ENCODE peak calls at places on chromosomes 16 and 17, in four cellular contexts. C is A549, P is uterus, S is brain microvascular endothelial cell. L is an unnamed sample.

GRCh38 chr17:975321-975982 is 4.1 kb downstream of the NXN start:
- DNase-seq in C (no peak), P (no peak), S (no peak), L (no peak)

GRCh38 chr17:13030459-13031305 is 12.9 kb upstream of the ELAC2 start:
- DNase-seq in C (peak), P (peak), S (peak), L (peak)

GRCh38 chr17:50420419-50421112 is 5.5 kb upstream of the ACSF2 start:
- DNase-seq in C (no peak), P (no peak), S (no peak), L (peak)

GRCh38 chr16:88289001-88289400 is 93.8 kb upstream of the ZNF469 start:
- DNase-seq in C (no peak), P (no peak), S (no peak), L (no peak)

GRCh38 chr17:70378005-70378404 is 208.7 kb downstream of the KCNJ2 start:
- DNase-seq in C (no peak), P (no peak), S (no peak), L (no peak)

GRCh38 chr16:12295395-12295794 is 318.9 kb downstream of the SNX29 start:
- DNase-seq in C (no peak), P (peak), S (no peak), L (no peak)

GRCh38 chr17:57948555-57949420 is 6.4 kb downstream of the CUEDC1 start:
- DNase-seq in C (peak), P (peak), S (peak), L (peak)

GRCh38 chr17:57783338-57783742 is 38.2 kb upstream of the CCDC182 start:
- DNase-seq in C (peak), P (peak), S (peak), L (peak)

GRCh38 chr16:47779201-47780016 is 318.3 kb downstream of the PHKB start:
- DNase-seq in C (peak), P (no peak), S (peak), L (peak)

GRCh38 chr16:67445441-67445912 is 14.6 kb downstream of the HSD11B2 start:
- DNase-seq in C (no peak), P (peak), S (no peak), L (no peak)

GRCh38 chr17:45813051-45813731 is 29.1 kb downstream of the CRHR1 start:
- DNase-seq in C (no peak), P (no peak), S (no peak), L (no peak)

GRCh38 chr16:88466175-88466862 is 13.2 kb downstream of the ZFPM1 start:
- DNase-seq in C (no peak), P (no peak), S (no peak), L (no peak)

DNA sequence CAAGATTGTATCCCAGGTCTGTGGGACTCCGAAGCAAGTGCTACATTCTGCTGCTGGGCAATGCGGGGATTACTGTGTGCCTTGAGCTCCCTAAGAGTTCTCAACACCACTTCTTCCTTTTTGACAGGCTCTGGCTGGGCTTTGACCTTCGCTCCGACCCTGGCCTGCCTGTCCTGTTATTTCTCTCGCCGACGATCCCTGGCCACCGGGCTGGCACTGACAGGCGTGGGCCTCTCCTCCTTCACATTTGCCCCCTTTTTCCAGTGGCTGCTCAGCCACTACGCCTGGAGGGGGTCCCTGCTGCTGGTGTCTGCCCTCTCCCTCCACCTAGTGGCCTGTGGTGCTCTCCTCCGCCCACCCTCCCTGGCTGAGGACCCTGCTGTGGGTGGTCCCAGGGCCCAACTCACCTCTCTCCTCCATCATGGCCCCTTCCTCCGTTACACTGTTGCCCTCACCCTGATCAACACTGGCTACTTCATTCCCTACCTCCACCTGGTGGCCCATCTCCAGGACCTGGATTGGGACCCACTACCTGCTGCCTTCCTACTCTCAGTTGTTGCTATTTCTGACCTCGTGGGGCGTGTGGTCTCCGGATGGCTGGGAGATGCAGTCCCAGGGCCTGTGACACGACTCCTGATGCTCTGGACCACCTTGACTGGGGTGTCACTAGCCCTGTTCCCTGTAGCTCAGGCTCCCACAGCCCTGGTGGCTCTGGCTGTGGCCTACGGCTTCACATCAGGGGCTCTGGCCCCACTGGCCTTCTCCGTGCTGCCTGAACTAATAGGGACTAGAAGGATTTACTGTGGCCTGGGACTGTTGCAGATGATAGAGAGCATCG is 2.4 kb downstream of the SLC16A13 start:
- DNase-seq in C (no peak), P (no peak), S (no peak), L (no peak)
- TF ChIP-seq CTCF in C (no peak), P (no peak), S (no peak), L (no peak)

DNA sequence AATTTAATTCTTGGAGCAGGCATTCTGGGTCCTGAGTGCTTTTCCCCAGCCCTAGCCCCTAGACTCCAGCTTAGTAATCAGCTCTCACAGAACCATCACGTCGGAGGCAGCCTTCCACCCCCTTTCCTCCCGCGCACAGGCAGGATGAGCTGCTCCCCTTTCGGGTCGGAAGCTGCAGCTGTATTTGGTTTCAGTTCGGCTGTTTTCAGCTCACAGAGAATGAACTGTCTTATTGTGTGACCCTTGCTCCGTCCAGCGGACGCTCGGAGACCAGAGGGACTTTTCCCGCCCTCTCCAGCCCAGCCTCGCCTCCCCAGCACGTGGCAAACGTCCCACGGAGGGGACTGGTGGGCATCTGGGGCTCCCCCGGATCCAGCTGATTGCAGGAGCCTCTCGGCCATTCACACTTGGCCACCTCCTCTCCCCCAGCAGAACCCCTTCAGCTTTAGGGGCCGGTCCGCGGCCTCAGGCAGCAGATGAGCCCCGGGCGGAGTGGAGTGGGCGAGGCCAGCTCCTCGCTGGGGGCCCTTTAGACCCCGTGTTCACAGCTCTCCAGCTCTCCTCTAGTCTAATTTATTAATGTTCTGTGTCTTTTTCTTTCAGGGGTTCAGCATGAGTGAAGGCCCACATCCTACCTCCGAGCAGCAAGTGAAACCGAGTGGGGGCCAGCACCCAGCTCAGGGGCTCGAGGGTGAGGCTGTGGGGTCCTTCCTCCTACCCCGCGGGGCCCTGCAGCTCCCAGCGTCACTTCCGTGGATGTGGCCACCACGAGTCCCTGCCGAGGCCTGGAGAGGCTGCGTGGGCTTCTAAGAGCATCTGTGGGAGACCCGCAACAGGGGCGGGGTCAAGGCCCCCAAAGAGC is 863 bp upstream of the UTS2R start:
- DNase-seq in C (no peak), P (no peak), S (no peak), L (no peak)
- H3K4me3 ChIP-seq in C (peak), P (no peak), S (peak), L (peak)

GRCh38 chr17:2852211-2852610 is 56.0 kb downstream of the RAP1GAP2 start:
- DNase-seq in C (no peak), P (no peak), S (no peak), L (no peak)

GRCh38 chr17:2854662-2855061 is 58.4 kb downstream of the RAP1GAP2 start:
- DNase-seq in C (no peak), P (peak), S (no peak), L (no peak)

GRCh38 chr17:2852729-2853110 is 56.5 kb downstream of the RAP1GAP2 start:
- DNase-seq in C (no peak), P (no peak), S (no peak), L (no peak)

GRCh38 chr17:2853722-2854580 is 57.7 kb downstream of the RAP1GAP2 start:
- DNase-seq in C (peak), P (no peak), S (no peak), L (no peak)

GRCh38 chr17:2853111-2853721 is 57.0 kb downstream of the RAP1GAP2 start:
- DNase-seq in C (peak), P (peak), S (peak), L (peak)
- TF ChIP-seq CTCF in C (no peak), P (no peak), S (no peak), L (no peak)

GRCh38 chr17:62631086-62631935 is 3.8 kb downstream of the MRC2 start:
- DNase-seq in C (no peak), P (no peak), S (no peak), L (no peak)

GRCh38 chr17:62628845-62629555 is 1.5 kb downstream of the MRC2 start:
- DNase-seq in C (no peak), P (peak), S (peak), L (peak)

GRCh38 chr17:62627904-62628603 is 584 bp downstream of the MRC2 start:
- DNase-seq in C (peak), P (peak), S (peak), L (peak)

GRCh38 chr17:62630365-62631085 is 3.1 kb downstream of the MRC2 start:
- DNase-seq in C (no peak), P (no peak), S (no peak), L (no peak)

GRCh38 chr17:62629556-62630364 is 2.3 kb downstream of the MRC2 start:
- DNase-seq in C (no peak), P (no peak), S (no peak), L (peak)
- H3K4me3 ChIP-seq in C (no peak), P (peak), S (peak), L (peak)

DNA sequence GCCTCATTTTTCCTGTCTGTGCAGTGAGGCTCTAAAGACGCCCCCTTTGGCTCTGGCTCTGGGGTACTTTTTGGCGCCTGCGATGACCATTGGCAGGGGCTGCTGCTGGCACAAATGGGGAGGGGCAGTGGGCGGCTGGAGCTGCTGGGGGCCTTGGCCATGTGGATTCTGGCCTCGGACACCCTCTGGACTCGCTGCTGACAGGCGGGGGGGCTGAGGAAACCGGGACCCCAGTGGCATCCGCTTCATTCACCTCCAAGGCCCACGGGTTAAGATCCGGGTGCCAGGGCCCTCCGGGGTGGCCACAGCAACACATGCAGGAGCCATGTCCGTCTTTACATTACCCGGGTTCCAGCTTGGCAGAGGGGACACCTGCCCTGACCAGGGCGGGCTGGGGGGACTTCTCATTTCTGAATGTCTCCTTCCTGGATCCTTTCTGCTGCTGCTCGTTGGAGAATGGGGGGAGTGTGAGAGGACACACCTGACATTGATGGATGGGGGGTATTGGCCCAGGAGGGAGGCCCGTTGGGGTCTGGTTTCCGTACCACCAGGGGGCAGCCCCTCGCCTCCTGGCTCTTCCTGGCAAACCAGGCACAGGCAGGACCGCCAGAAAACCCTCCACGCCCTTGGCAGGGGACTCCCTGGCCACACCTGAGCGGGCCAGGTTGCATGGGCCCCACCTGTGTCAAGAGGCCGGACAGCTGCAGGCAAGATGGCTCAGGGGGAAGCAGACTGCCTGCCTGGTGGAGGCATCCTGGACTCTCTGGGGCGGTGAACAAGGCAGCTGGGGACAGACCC is 21.8 kb downstream of the GSE1 start:
- DNase-seq in C (no peak), P (no peak), S (no peak), L (no peak)
- TF ChIP-seq CTCF in C (peak), P (no peak), S (peak), L (no peak)

GRCh38 chr16:82133798-82134197 is 36.2 kb downstream of the MPHOSPH6 start:
- DNase-seq in C (no peak), P (no peak), S (no peak), L (no peak)
- H3K4me3 ChIP-seq in C (no peak), P (no peak), S (no peak), L (no peak)

GRCh38 chr17:81129289-81129688 is 36.0 kb upstream of the PVALEF start:
- DNase-seq in C (no peak), P (no peak), S (no peak), L (no peak)
- TF ChIP-seq CTCF in C (peak), P (no peak), S (peak), L (no peak)

GRCh38 chr16:57514891-57515600 is 21.3 kb downstream of the CCDC102A start:
- DNase-seq in C (no peak), P (peak), S (no peak), L (no peak)
- H3K4me3 ChIP-seq in C (no peak), P (no peak), S (no peak), L (no peak)

DNA sequence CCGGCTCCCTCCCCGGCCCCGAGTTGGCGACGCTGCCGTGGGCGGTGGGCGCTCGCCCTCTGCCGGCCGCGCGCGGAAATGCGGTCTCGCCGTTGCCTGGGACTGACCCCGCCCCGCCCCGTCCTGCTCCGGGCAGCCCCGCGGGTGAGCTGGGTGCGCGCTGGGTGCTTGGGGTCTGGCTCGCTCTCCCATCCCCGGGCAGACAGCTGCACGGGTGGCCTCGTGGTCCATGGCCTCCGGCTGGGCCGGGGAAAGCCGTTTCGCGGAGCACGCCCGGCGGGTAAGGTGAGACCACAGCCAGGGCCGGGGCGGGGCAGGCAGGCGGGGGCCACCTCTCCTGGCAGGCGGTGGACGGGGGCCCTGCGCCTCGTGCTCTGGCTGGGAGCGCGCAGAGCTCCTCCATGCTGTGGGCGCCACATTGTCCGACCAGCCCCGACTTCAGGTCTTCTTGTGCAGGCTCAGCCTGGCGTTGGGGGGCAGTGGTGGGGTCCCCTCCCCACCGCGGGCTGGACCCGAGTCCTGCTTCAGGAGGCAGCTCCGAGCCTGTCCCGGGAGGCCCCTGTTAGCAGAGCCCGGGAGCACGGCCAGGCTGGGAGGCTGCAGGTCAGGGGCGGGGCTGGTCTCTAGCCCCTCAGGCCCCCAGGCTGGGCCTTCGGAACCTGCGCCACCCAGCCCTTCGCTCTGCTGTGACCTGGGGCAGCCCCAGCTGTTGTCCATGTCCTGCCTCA is 7.0 kb upstream of the C1QTNF8 start:
- DNase-seq in C (no peak), P (no peak), S (no peak), L (peak)
- TF ChIP-seq CTCF in C (peak), P (peak), S (peak), L (peak)

GRCh38 chr17:77212081-77212832 is 71.5 kb downstream of the SEC14L1 start:
- DNase-seq in C (no peak), P (no peak), S (no peak), L (no peak)

GRCh38 chr17:77211681-77212080 is 70.9 kb downstream of the SEC14L1 start:
- DNase-seq in C (no peak), P (no peak), S (no peak), L (no peak)

GRCh38 chr17:77213778-77214132 is 73.0 kb downstream of the SEC14L1 start:
- DNase-seq in C (no peak), P (no peak), S (no peak), L (no peak)

GRCh38 chr17:77214328-77214727 is 73.6 kb downstream of the SEC14L1 start:
- DNase-seq in C (no peak), P (no peak), S (no peak), L (no peak)

DNA sequence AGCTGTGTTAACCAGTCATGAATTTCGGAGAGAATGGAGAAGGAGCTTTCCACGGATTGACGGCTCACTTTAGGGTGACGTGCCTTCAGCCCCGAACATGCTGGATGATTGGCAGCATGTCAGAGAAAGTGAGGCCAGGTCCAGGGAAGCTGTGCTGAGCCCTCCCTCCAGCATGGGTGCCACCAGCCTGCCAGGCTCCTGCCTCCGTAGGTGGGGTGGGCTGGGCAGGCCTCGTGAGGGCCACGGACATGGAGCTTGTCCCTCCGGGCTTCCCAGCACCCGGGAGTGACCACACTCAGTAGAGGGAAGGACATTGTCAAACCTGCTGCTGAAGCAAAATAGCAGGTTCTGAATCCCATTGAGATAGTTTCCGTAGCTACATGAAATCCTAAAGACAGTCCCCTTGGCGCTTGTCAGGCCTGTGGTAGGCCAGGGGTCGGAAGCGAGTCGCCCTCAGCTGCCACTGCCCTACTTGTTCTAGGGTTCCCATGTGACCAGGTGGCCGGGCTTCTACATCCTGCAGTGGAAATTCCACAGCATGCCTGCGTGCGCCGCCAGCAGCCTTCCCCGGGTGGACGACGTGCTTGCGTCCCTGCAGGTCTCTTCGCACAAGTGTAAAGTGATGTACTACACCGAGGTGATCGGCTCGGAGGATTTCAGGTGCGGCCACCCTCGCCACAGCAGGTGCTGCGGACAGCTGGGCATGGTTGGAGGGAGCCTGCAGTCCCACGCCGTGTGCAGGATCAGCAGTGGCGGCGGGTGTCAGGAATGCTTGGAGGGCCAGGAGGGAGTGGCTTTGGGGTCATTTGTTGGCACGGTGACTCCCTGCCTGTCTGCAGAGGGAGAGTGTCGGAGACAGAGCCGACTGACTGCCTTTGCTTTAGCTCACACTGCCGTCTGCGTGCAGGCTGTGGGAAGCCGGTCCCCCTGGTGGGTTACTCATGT is 72.3 kb downstream of the SEC14L1 start:
- DNase-seq in C (no peak), P (no peak), S (no peak), L (no peak)
- H3K4me3 ChIP-seq in C (no peak), P (no peak), S (no peak), L (no peak)

L was measured in fibroblast of pulmonary artery.